ENCODE peak calls at places on chromosomes 16 and 17, in ten cellular contexts. R, U, N, O, S, L, A, M, G and E are unnamed samples.

GRCh38 chr17:8469964-8470363 is 34.3 kb downstream of the NDEL1 start:
- DNase-seq in M (no peak), L (no peak), U (no peak), S (no peak), A (no peak), G (no peak), N (no peak), R (no peak), O (no peak), E (no peak)

GRCh38 chr17:73007447-73007846 is 85.0 kb downstream of the SLC39A11 start:
- DNase-seq in G (no peak), L (peak; percentile 39), U (no peak), S (no peak), N (no peak), A (no peak), O (no peak), M (no peak), R (no peak), E (no peak)

GRCh38 chr17:29733151-29733550 is 110.4 kb upstream of the CORO6 start:
- DNase-seq in O (no peak), U (no peak), L (peak; percentile 83), R (no peak), A (no peak), S (no peak), G (no peak), M (no peak), N (no peak), E (no peak)

GRCh38 chr16:85326113-85326793 is 214.0 kb upstream of the CIBAR2 start:
- DNase-seq in U (no peak), G (no peak), N (no peak), S (no peak), R (no peak), L (peak; percentile 51), A (no peak), M (no peak), O (no peak), E (no peak)

GRCh38 chr16:29824589-29825144 is 4.4 kb downstream of the MVP start:
- DNase-seq in O (no peak), G (no peak), M (no peak), S (no peak), U (no peak), A (no peak), N (peak; percentile 77), R (no peak), L (peak; percentile 73), E (no peak)

GRCh38 chr16:80759419-80760162 is 44.8 kb downstream of the CDYL2 start:
- DNase-seq in O (no peak), L (no peak), N (no peak), A (no peak), G (no peak), M (no peak), U (no peak), S (no peak), R (no peak), E (no peak)

GRCh38 chr17:78316867-78317816 is 42.7 kb downstream of the SOCS3 start:
- DNase-seq in S (no peak), A (peak; percentile 53), L (peak; percentile 61), U (peak; percentile 82), R (peak; percentile 42), M (no peak), G (no peak), N (peak; percentile 48), O (peak; percentile 81), E (no peak)

GRCh38 chr17:76989519-76989918 is 121.3 kb downstream of the MGAT5B start:
- DNase-seq in S (no peak), L (no peak), A (no peak), N (no peak), G (no peak), M (no peak), O (peak; percentile 17), R (no peak), U (no peak), E (no peak)

GRCh38 chr16:89716493-89716892 is 4.2 kb downstream of the VPS9D1 start:
- DNase-seq in O (no peak), L (no peak), U (no peak), A (no peak), N (no peak), M (no peak), R (no peak), S (no peak), G (no peak), E (no peak)

GRCh38 chr16:89602273-89602951 is 11.0 kb upstream of the DPEP1 start:
- DNase-seq in A (peak; percentile 88), S (no peak), R (peak; percentile 44), G (no peak), O (no peak), N (peak; percentile 87), U (peak; percentile 67), M (no peak), L (peak; percentile 90), E (peak; percentile 65)

GRCh38 chr17:40062347-40063033 is at the start of gene THRA:
- DNase-seq in R (peak; percentile 85), G (no peak), L (peak; percentile 39), M (peak; percentile 56), O (peak; percentile 90), S (peak; percentile 88), N (peak; percentile 22), U (peak; percentile 100), A (peak; percentile 90), E (peak; percentile 52)
- TF ChIP-seq CTCF in R (no peak), G (peak; percentile 36), L (no peak), M (peak; percentile 15), O (no peak), S (peak; percentile 22), N (no peak), U (no peak), A (no peak), E (no peak)

GRCh38 chr16:54813778-54814177 is 116.9 kb upstream of the IRX5 start:
- DNase-seq in S (no peak), A (no peak), R (no peak), U (no peak), G (no peak), O (no peak), L (no peak), N (no peak), M (no peak), E (no peak)

GRCh38 chr16:54815177-54815576 is 115.5 kb upstream of the IRX5 start:
- DNase-seq in O (no peak), U (no peak), G (no peak), A (no peak), S (no peak), M (no peak), N (no peak), L (no peak), R (no peak), E (no peak)

GRCh38 chr16:54816471-54816870 is 114.2 kb upstream of the IRX5 start:
- DNase-seq in A (no peak), M (no peak), O (no peak), G (no peak), R (no peak), S (no peak), U (no peak), N (no peak), L (no peak), E (no peak)

GRCh38 chr16:54817940-54818574 is 112.6 kb upstream of the IRX5 start:
- DNase-seq in M (no peak), U (no peak), G (no peak), R (peak; percentile 28), S (no peak), O (no peak), A (peak; percentile 49), L (no peak), N (no peak), E (no peak)

DNA sequence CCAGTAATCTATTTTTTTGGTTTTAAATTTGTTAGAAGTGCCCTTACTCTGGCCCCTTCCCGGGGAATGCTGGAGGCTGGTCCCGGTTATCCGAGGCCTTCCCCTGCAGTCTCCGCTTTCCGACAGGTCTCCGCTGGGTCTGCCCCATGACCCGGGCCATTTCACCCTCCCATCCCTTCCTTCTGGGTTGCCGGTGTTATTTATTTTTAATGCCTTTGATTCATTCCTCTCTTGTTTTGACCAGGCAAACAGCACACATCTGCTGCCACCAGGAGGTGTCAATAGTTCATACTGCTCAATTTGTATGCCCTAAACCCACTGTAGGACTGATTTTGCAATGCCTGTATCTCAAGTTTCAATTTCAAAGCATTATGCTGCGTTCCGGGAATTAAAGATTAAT is 113.2 kb upstream of the IRX5 start:
- DNase-seq in R (peak; percentile 23), L (peak; percentile 38), S (no peak), U (peak; percentile 12), M (no peak), A (peak; percentile 26), O (no peak), N (peak; percentile 1), G (peak; percentile 13), E (no peak)
- TF ChIP-seq CTCF in R (peak; percentile 9), L (peak; percentile 40), S (no peak), U (no peak), M (no peak), A (peak; percentile 48), O (peak; percentile 36), N (peak; percentile 34), G (peak; percentile 73), E (peak; percentile 55)

GRCh38 chr16:81889896-81890634 is 111.0 kb downstream of the PLCG2 start:
- DNase-seq in G (peak; percentile 42), S (no peak), N (peak; percentile 65), A (peak; percentile 69), U (peak; percentile 86), M (peak; percentile 71), R (peak; percentile 74), L (peak; percentile 84), O (no peak), E (peak; percentile 69)

GRCh38 chr16:81883235-81883634 is 104.1 kb downstream of the PLCG2 start:
- DNase-seq in N (no peak), M (no peak), R (no peak), U (no peak), G (no peak), O (no peak), S (no peak), A (no peak), L (no peak), E (no peak)

GRCh38 chr16:81882559-81882958 is 103.5 kb downstream of the PLCG2 start:
- DNase-seq in M (no peak), U (no peak), S (no peak), N (no peak), L (no peak), O (no peak), G (no peak), R (no peak), A (no peak), E (no peak)

GRCh38 chr16:81888520-81889394 is 109.7 kb downstream of the PLCG2 start:
- DNase-seq in L (peak; percentile 60), A (no peak), R (no peak), N (no peak), M (no peak), S (no peak), U (no peak), G (no peak), O (no peak), E (no peak)

GRCh38 chr16:81885976-81886586 is 107.0 kb downstream of the PLCG2 start:
- DNase-seq in G (no peak), S (no peak), M (peak; percentile 57), A (peak; percentile 60), N (peak; percentile 22), L (peak; percentile 61), U (peak; percentile 75), R (peak; percentile 38), O (no peak), E (peak; percentile 42)
- TF ChIP-seq CTCF in G (peak; percentile 75), S (peak; percentile 40), M (peak; percentile 65), A (peak; percentile 73), N (peak; percentile 75), L (peak; percentile 82), U (peak; percentile 79), R (peak; percentile 76), O (peak; percentile 67), E (peak; percentile 69)

DNA sequence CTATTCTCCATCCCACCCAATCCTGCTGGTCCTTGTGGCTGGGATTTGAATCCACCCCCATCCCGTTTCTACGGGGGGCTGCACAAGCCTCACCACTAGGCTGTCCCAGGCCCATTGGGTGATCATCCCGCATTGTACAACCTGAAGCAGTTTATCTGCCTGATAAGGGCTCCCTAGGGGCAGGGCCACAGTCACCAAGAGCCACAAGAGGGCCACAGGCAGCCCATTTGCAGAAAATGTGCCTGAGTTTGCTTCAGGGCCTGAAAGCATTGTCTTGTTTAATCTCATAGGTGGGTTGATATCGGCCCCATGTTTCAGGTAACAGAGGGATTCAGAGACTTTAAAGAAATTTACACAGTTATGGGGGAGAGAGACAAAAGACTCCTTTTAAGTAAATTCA is 245.0 kb downstream of the CPPED1 start:
- DNase-seq in S (no peak), L (no peak), R (no peak), O (no peak), N (no peak), M (no peak), A (no peak), G (no peak), U (no peak), E (no peak)
- TF ChIP-seq CTCF in S (no peak), L (no peak), R (no peak), O (no peak), N (no peak), M (peak; percentile 6), A (no peak), G (no peak), U (no peak), E (no peak)